ENCODE peak calls at places on chromosomes 3 and 15, in six cellular contexts. One of them, this sample, is unnamed.

GRCh38 chr3:31882895-31883294 is 98.2 kb downstream of the OSBPL10 start:
- DNase-seq in A549: no peak
- DNase-seq in K562: no peak
- DNase-seq in GM12878: no peak
- DNase-seq in IMR-90: no peak
- DNase-seq in esophagus squamous epithelium: no peak
- DNase-seq in this sample: no peak

GRCh38 chr3:10505050-10505790 is at the start of gene ATP2B2:
- DNase-seq in A549: peak; percentile 22
- DNase-seq in K562: no peak
- DNase-seq in GM12878: no peak
- DNase-seq in IMR-90: no peak
- DNase-seq in esophagus squamous epithelium: no peak
- DNase-seq in this sample: no peak

GRCh38 chr15:58229297-58229768 is 91.2 kb downstream of the AQP9 start:
- DNase-seq in A549: no peak
- DNase-seq in K562: no peak
- DNase-seq in GM12878: no peak
- DNase-seq in IMR-90: peak; percentile 21
- DNase-seq in esophagus squamous epithelium: no peak
- DNase-seq in this sample: no peak

GRCh38 chr3:14123308-14124222 is 1.1 kb downstream of the CHCHD4 start:
- DNase-seq in A549: no peak
- DNase-seq in K562: no peak
- DNase-seq in GM12878: no peak
- DNase-seq in IMR-90: no peak
- DNase-seq in esophagus squamous epithelium: no peak
- DNase-seq in this sample: peak; percentile 63

GRCh38 chr15:72042054-72042453 is 75.9 kb downstream of the MYO9A start:
- DNase-seq in A549: no peak
- DNase-seq in K562: no peak
- DNase-seq in GM12878: no peak
- DNase-seq in IMR-90: no peak
- DNase-seq in esophagus squamous epithelium: no peak
- DNase-seq in this sample: no peak

GRCh38 chr15:82178061-82178460 is 84.5 kb downstream of the EFL1 start:
- DNase-seq in A549: no peak
- DNase-seq in K562: no peak
- DNase-seq in GM12878: no peak
- DNase-seq in IMR-90: peak; percentile 83
- DNase-seq in esophagus squamous epithelium: no peak
- DNase-seq in this sample: no peak

GRCh38 chr3:71718069-71718468 is 7.1 kb downstream of the EIF4E3 start:
- DNase-seq in A549: no peak
- DNase-seq in K562: no peak
- DNase-seq in GM12878: no peak
- DNase-seq in IMR-90: no peak
- DNase-seq in esophagus squamous epithelium: no peak
- DNase-seq in this sample: no peak

GRCh38 chr15:40439461-40440299 is 1.1 kb upstream of the BAHD1 start:
- DNase-seq in A549: no peak
- DNase-seq in K562: peak; percentile 75
- DNase-seq in GM12878: no peak
- DNase-seq in IMR-90: peak; percentile 26
- DNase-seq in esophagus squamous epithelium: no peak
- DNase-seq in this sample: no peak

GRCh38 chr3:55000546-55000945 is 72.7 kb upstream of the LRTM1 start:
- DNase-seq in A549: peak; percentile 8
- DNase-seq in K562: no peak
- DNase-seq in GM12878: no peak
- DNase-seq in IMR-90: peak; percentile 93
- DNase-seq in esophagus squamous epithelium: no peak
- DNase-seq in this sample: no peak

GRCh38 chr3:41881233-41881821 is 80.6 kb downstream of the ULK4 start:
- DNase-seq in A549: no peak
- DNase-seq in K562: no peak
- DNase-seq in GM12878: no peak
- DNase-seq in IMR-90: peak; percentile 48
- DNase-seq in esophagus squamous epithelium: no peak
- DNase-seq in this sample: no peak

GRCh38 chr15:47620960-47621681 is 96.2 kb upstream of the SEMA6D start:
- DNase-seq in A549: no peak
- DNase-seq in K562: no peak
- DNase-seq in GM12878: no peak
- DNase-seq in IMR-90: peak; percentile 50
- DNase-seq in esophagus squamous epithelium: no peak
- DNase-seq in this sample: no peak

GRCh38 chr3:179108091-179108490 is 36.5 kb upstream of the ZMAT3 start:
- DNase-seq in A549: no peak
- DNase-seq in K562: no peak
- DNase-seq in GM12878: no peak
- DNase-seq in IMR-90: peak; percentile 87
- DNase-seq in esophagus squamous epithelium: no peak
- DNase-seq in this sample: no peak

GRCh38 chr3:106261915-106262683 is 393.3 kb upstream of the CBLB start:
- DNase-seq in A549: no peak
- DNase-seq in K562: no peak
- DNase-seq in GM12878: no peak
- DNase-seq in IMR-90: peak; percentile 85
- DNase-seq in esophagus squamous epithelium: no peak
- DNase-seq in this sample: no peak

GRCh38 chr3:127483902-127484591 is 106.5 kb downstream of the TPRA1 start:
- DNase-seq in A549: no peak
- DNase-seq in K562: no peak
- DNase-seq in GM12878: peak; percentile 38
- DNase-seq in IMR-90: no peak
- DNase-seq in esophagus squamous epithelium: no peak
- DNase-seq in this sample: no peak

GRCh38 chr3:195699148-195699771 is 21.5 kb upstream of the MUC20 start:
- DNase-seq in A549: no peak
- DNase-seq in K562: no peak
- DNase-seq in GM12878: no peak
- DNase-seq in IMR-90: peak; percentile 36
- DNase-seq in esophagus squamous epithelium: no peak
- DNase-seq in this sample: no peak

GRCh38 chr3:195696632-195697278 is 24.0 kb upstream of the MUC20 start:
- DNase-seq in A549: no peak
- DNase-seq in K562: peak; percentile 50
- DNase-seq in GM12878: no peak
- DNase-seq in IMR-90: no peak
- DNase-seq in esophagus squamous epithelium: no peak
- DNase-seq in this sample: no peak

GRCh38 chr3:195697582-195698324 is 23.0 kb upstream of the MUC20 start:
- DNase-seq in A549: peak; percentile 83
- DNase-seq in K562: peak; percentile 75
- DNase-seq in GM12878: no peak
- DNase-seq in IMR-90: peak; percentile 88
- DNase-seq in esophagus squamous epithelium: no peak
- DNase-seq in this sample: no peak

GRCh38 chr3:195699860-195700259 is 20.9 kb upstream of the MUC20 start:
- DNase-seq in A549: no peak
- DNase-seq in K562: no peak
- DNase-seq in GM12878: no peak
- DNase-seq in IMR-90: no peak
- DNase-seq in esophagus squamous epithelium: no peak
- DNase-seq in this sample: no peak

DNA sequence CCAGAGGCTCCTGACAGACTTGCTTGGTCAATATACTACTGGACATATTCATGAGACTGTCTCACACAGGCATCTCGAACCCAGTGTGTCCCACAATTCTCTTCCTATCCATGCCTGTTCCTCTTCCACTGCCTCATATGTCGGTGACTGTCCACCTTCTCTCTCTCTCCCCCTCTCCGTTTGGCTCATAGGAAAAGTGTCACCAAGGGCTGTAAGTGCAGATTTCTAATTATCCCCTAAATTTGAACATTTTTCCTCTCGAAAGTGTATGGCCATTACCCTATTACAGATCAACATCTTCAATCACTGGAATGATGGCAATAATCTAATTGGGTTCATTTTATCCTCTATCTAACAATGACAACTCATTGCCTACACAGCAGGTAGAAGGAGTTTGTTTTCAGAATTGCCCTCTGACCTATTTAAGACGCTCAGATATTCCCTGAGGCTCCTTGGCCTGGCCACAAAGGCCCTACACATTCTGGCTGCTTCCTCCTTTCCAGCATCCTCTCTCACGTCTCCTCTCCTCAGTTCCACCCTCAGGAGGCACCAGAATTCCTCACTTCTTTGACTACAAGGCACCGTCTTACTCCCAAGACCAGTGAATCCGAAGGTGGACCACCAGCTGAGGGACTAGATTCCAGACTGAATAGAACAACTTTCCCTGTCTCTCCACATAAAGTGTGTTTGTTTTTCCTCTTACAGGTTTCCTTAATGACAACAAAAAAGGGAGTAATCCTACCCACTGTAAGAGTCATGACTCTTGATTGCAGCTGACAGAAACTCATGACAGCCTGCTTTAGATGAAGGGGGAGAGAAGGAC is 22.2 kb upstream of the MUC20 start:
- DNase-seq in A549: no peak
- DNase-seq in K562: no peak
- DNase-seq in GM12878: no peak
- DNase-seq in IMR-90: no peak
- DNase-seq in esophagus squamous epithelium: no peak
- DNase-seq in this sample: no peak
- TF ChIP-seq POLR2A in A549: no peak
- TF ChIP-seq POLR2A in K562: no peak
- TF ChIP-seq POLR2A in GM12878: no peak
- TF ChIP-seq POLR2A in IMR-90: no peak
- TF ChIP-seq POLR2A in esophagus squamous epithelium: no peak
- TF ChIP-seq POLR2A in this sample: no peak

GRCh38 chr15:57223887-57224286 is 152.4 kb upstream of the CGNL1 start:
- DNase-seq in A549: no peak
- DNase-seq in K562: no peak
- DNase-seq in GM12878: no peak
- DNase-seq in IMR-90: no peak
- DNase-seq in esophagus squamous epithelium: no peak
- DNase-seq in this sample: no peak

GRCh38 chr15:57224664-57225063 is 151.6 kb upstream of the CGNL1 start:
- DNase-seq in A549: no peak
- DNase-seq in K562: no peak
- DNase-seq in GM12878: no peak
- DNase-seq in IMR-90: peak; percentile 70
- DNase-seq in esophagus squamous epithelium: no peak
- DNase-seq in this sample: no peak

GRCh38 chr15:57227181-57227580 is 149.1 kb upstream of the CGNL1 start:
- DNase-seq in A549: no peak
- DNase-seq in K562: no peak
- DNase-seq in GM12878: no peak
- DNase-seq in IMR-90: no peak
- DNase-seq in esophagus squamous epithelium: no peak
- DNase-seq in this sample: no peak

GRCh38 chr15:57220220-57220619 is 156.1 kb upstream of the CGNL1 start:
- DNase-seq in A549: no peak
- DNase-seq in K562: no peak
- DNase-seq in GM12878: no peak
- DNase-seq in IMR-90: peak; percentile 85
- DNase-seq in esophagus squamous epithelium: no peak
- DNase-seq in this sample: no peak

GRCh38 chr15:57223345-57223744 is 153.0 kb upstream of the CGNL1 start:
- DNase-seq in A549: no peak
- DNase-seq in K562: no peak
- DNase-seq in GM12878: no peak
- DNase-seq in IMR-90: no peak
- DNase-seq in esophagus squamous epithelium: no peak
- DNase-seq in this sample: no peak
- H3K4me3 ChIP-seq in A549: no peak overlapping the region
- H3K4me3 ChIP-seq in K562: no peak overlapping the region
- H3K4me3 ChIP-seq in GM12878: no peak overlapping the region
- H3K4me3 ChIP-seq in IMR-90: no peak overlapping the region
- H3K4me3 ChIP-seq in esophagus squamous epithelium: no peak overlapping the region
- H3K4me3 ChIP-seq in this sample: no peak overlapping the region

GRCh38 chr15:43408789-43409188 is 37.9 kb downstream of the TUBGCP4 start:
- DNase-seq in A549: no peak
- DNase-seq in K562: peak; percentile 34
- DNase-seq in GM12878: no peak
- DNase-seq in IMR-90: no peak
- DNase-seq in esophagus squamous epithelium: no peak
- DNase-seq in this sample: no peak
- TF ChIP-seq POLR2A in A549: no peak
- TF ChIP-seq POLR2A in K562: no peak
- TF ChIP-seq POLR2A in GM12878: no peak
- TF ChIP-seq POLR2A in IMR-90: no peak
- TF ChIP-seq POLR2A in esophagus squamous epithelium: no peak
- TF ChIP-seq POLR2A in this sample: no peak

GRCh38 chr15:90300988-90301715 is 35.7 kb downstream of the NGRN start:
- DNase-seq in A549: peak; percentile 62
- DNase-seq in K562: peak; percentile 53
- DNase-seq in GM12878: no peak
- DNase-seq in IMR-90: peak; percentile 25
- DNase-seq in esophagus squamous epithelium: no peak
- DNase-seq in this sample: no peak
- H3K4me3 ChIP-seq in A549: no peak overlapping the region
- H3K4me3 ChIP-seq in K562: no peak overlapping the region
- H3K4me3 ChIP-seq in GM12878: no peak overlapping the region
- H3K4me3 ChIP-seq in IMR-90: no peak overlapping the region
- H3K4me3 ChIP-seq in esophagus squamous epithelium: no peak overlapping the region
- H3K4me3 ChIP-seq in this sample: no peak overlapping the region

GRCh38 chr3:136251511-136251910 is 1.4 kb downstream of the PCCB start:
- DNase-seq in A549: no peak
- DNase-seq in K562: peak; percentile 15
- DNase-seq in GM12878: no peak
- DNase-seq in IMR-90: no peak
- DNase-seq in esophagus squamous epithelium: no peak
- DNase-seq in this sample: no peak

GRCh38 chr3:136250862-136251460 is 821 bp downstream of the PCCB start:
- DNase-seq in A549: no peak
- DNase-seq in K562: peak; percentile 71
- DNase-seq in GM12878: peak; percentile 16
- DNase-seq in IMR-90: peak; percentile 47
- DNase-seq in esophagus squamous epithelium: no peak
- DNase-seq in this sample: peak; percentile 88

GRCh38 chr3:136249091-136249490 is 1.0 kb upstream of the PCCB start:
- DNase-seq in A549: no peak
- DNase-seq in K562: no peak
- DNase-seq in GM12878: no peak
- DNase-seq in IMR-90: no peak
- DNase-seq in esophagus squamous epithelium: no peak
- DNase-seq in this sample: no peak

GRCh38 chr3:136249593-136250225 is 431 bp upstream of the PCCB start:
- DNase-seq in A549: no peak
- DNase-seq in K562: no peak
- DNase-seq in GM12878: no peak
- DNase-seq in IMR-90: no peak
- DNase-seq in esophagus squamous epithelium: no peak
- DNase-seq in this sample: no peak

DNA sequence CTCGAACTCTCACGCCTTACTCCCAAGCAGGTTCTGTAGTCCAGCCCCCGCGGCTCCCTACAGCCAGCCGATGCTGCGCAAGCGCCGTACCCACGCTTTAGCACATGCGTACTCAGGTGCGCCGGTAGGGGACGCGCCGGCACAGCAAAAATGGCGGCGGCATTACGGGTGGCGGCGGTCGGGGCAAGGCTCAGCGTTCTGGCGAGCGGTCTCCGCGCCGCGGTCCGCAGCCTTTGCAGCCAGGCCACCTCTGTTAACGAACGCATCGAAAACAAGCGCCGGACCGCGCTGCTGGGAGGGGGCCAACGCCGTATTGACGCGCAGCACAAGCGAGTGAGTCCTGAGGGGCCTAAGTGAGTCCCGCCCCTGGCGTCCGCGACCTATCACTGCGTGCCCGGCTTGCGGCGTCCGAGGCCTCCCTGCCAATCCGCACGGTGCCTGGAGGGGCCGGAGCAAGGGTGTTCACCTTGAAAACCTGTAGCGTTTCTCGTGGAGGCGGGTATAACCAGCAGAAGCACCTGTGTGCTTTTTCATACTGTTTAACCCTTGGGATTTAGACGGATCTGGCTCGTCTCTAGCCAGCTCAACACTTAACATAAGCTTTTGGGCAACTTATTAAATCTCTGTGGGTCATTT is at the start of gene PCCB:
- DNase-seq in A549: peak; percentile 87
- DNase-seq in K562: peak; percentile 87
- DNase-seq in GM12878: peak; percentile 76
- DNase-seq in IMR-90: peak; percentile 93
- DNase-seq in esophagus squamous epithelium: peak; percentile 88
- DNase-seq in this sample: peak; percentile 98
- TF ChIP-seq POLR2A in A549: peak; percentile 77
- TF ChIP-seq POLR2A in K562: peak; percentile 92
- TF ChIP-seq POLR2A in GM12878: peak; percentile 96
- TF ChIP-seq POLR2A in IMR-90: peak; percentile 61
- TF ChIP-seq POLR2A in esophagus squamous epithelium: no peak
- TF ChIP-seq POLR2A in this sample: no peak

This sample was measured in lower leg skin.